ENCODE peak calls at places on chromosome 14, in ten cellular contexts. One of them, this sample, is unnamed.

GRCh38 chr14:35708072-35708471 is 101.0 kb downstream of the RALGAPA1 start:
- DNase-seq in endothelial cell: no peak
- DNase-seq in A549: no peak
- DNase-seq in fibroblast of the aortic adventitia: no peak
- DNase-seq in spleen: no peak
- DNase-seq in A673: no peak
- DNase-seq in breast epithelium: no peak
- DNase-seq in cardiac fibroblast: no peak
- DNase-seq in AG10803: no peak
- DNase-seq in OCI-LY7: no peak
- DNase-seq in this sample: no peak

GRCh38 chr14:30355431-30355913 is 203.5 kb upstream of the G2E3 start:
- DNase-seq in endothelial cell: no peak
- DNase-seq in A549: no peak
- DNase-seq in fibroblast of the aortic adventitia: no peak
- DNase-seq in spleen: no peak
- DNase-seq in A673: no peak
- DNase-seq in breast epithelium: no peak
- DNase-seq in cardiac fibroblast: peak; percentile 6
- DNase-seq in AG10803: no peak
- DNase-seq in OCI-LY7: no peak
- DNase-seq in this sample: peak; percentile 47

GRCh38 chr14:47596232-47596631 is 79.2 kb downstream of the MDGA2 start:
- DNase-seq in endothelial cell: no peak
- DNase-seq in A549: no peak
- DNase-seq in fibroblast of the aortic adventitia: no peak
- DNase-seq in spleen: no peak
- DNase-seq in A673: no peak
- DNase-seq in breast epithelium: no peak
- DNase-seq in cardiac fibroblast: no peak
- DNase-seq in AG10803: no peak
- DNase-seq in OCI-LY7: no peak
- DNase-seq in this sample: no peak

GRCh38 chr14:74408870-74409269 is 17.1 kb downstream of the SYNDIG1L start:
- DNase-seq in endothelial cell: no peak
- DNase-seq in A549: no peak
- DNase-seq in fibroblast of the aortic adventitia: no peak
- DNase-seq in spleen: no peak
- DNase-seq in A673: no peak
- DNase-seq in breast epithelium: no peak
- DNase-seq in cardiac fibroblast: no peak
- DNase-seq in AG10803: no peak
- DNase-seq in OCI-LY7: no peak
- DNase-seq in this sample: no peak

GRCh38 chr14:89304972-89305703 is 111.9 kb downstream of the FOXN3 start:
- DNase-seq in endothelial cell: no peak
- DNase-seq in A549: no peak
- DNase-seq in fibroblast of the aortic adventitia: peak; percentile 82
- DNase-seq in spleen: no peak
- DNase-seq in A673: peak; percentile 57
- DNase-seq in breast epithelium: no peak
- DNase-seq in cardiac fibroblast: peak; percentile 89
- DNase-seq in AG10803: peak; percentile 76
- DNase-seq in OCI-LY7: peak; percentile 58
- DNase-seq in this sample: peak; percentile 42

GRCh38 chr14:91387996-91388395 is 29.6 kb downstream of the CCDC88C start:
- DNase-seq in endothelial cell: no peak
- DNase-seq in A549: no peak
- DNase-seq in fibroblast of the aortic adventitia: no peak
- DNase-seq in spleen: no peak
- DNase-seq in A673: no peak
- DNase-seq in breast epithelium: no peak
- DNase-seq in cardiac fibroblast: no peak
- DNase-seq in AG10803: no peak
- DNase-seq in OCI-LY7: no peak
- DNase-seq in this sample: no peak

GRCh38 chr14:85853996-85854526 is 324.1 kb downstream of the FLRT2 start:
- DNase-seq in endothelial cell: no peak
- DNase-seq in A549: no peak
- DNase-seq in fibroblast of the aortic adventitia: no peak
- DNase-seq in spleen: no peak
- DNase-seq in A673: no peak
- DNase-seq in breast epithelium: no peak
- DNase-seq in cardiac fibroblast: no peak
- DNase-seq in AG10803: peak; percentile 16
- DNase-seq in OCI-LY7: no peak
- DNase-seq in this sample: no peak

GRCh38 chr14:64556526-64556925 is 6.8 kb downstream of the PPP1R36 start:
- DNase-seq in endothelial cell: no peak
- DNase-seq in A549: no peak
- DNase-seq in fibroblast of the aortic adventitia: peak; percentile 49
- DNase-seq in spleen: no peak
- DNase-seq in A673: peak; percentile 40
- DNase-seq in breast epithelium: no peak
- DNase-seq in cardiac fibroblast: peak; percentile 91
- DNase-seq in AG10803: peak; percentile 96
- DNase-seq in OCI-LY7: no peak
- DNase-seq in this sample: no peak

GRCh38 chr14:72476657-72477499 is 417.0 kb downstream of the DPF3 start:
- DNase-seq in endothelial cell: no peak
- DNase-seq in A549: no peak
- DNase-seq in fibroblast of the aortic adventitia: peak; percentile 15
- DNase-seq in spleen: no peak
- DNase-seq in A673: peak; percentile 80
- DNase-seq in breast epithelium: peak; percentile 62
- DNase-seq in cardiac fibroblast: peak; percentile 30
- DNase-seq in AG10803: peak; percentile 79
- DNase-seq in OCI-LY7: peak; percentile 2
- DNase-seq in this sample: peak; percentile 93

GRCh38 chr14:60544659-60545058 is 35.7 kb downstream of the SIX6 start:
- DNase-seq in endothelial cell: no peak
- DNase-seq in A549: no peak
- DNase-seq in fibroblast of the aortic adventitia: no peak
- DNase-seq in spleen: no peak
- DNase-seq in A673: no peak
- DNase-seq in breast epithelium: no peak
- DNase-seq in cardiac fibroblast: no peak
- DNase-seq in AG10803: no peak
- DNase-seq in OCI-LY7: no peak
- DNase-seq in this sample: peak; percentile 18

GRCh38 chr14:102323102-102323501 is 3.6 kb downstream of the ZNF839 start:
- DNase-seq in endothelial cell: peak; percentile 34
- DNase-seq in A549: peak; percentile 82
- DNase-seq in fibroblast of the aortic adventitia: peak; percentile 88
- DNase-seq in spleen: peak; percentile 68
- DNase-seq in A673: peak; percentile 86
- DNase-seq in breast epithelium: peak; percentile 72
- DNase-seq in cardiac fibroblast: peak; percentile 91
- DNase-seq in AG10803: peak; percentile 88
- DNase-seq in OCI-LY7: peak; percentile 65
- DNase-seq in this sample: peak; percentile 56

GRCh38 chr14:77607741-77608302 is 8.6 kb downstream of the SPTLC2 start:
- DNase-seq in endothelial cell: peak; percentile 45
- DNase-seq in A549: no peak
- DNase-seq in fibroblast of the aortic adventitia: no peak
- DNase-seq in spleen: no peak
- DNase-seq in A673: no peak
- DNase-seq in breast epithelium: no peak
- DNase-seq in cardiac fibroblast: no peak
- DNase-seq in AG10803: no peak
- DNase-seq in OCI-LY7: no peak
- DNase-seq in this sample: peak; percentile 46

DNA sequence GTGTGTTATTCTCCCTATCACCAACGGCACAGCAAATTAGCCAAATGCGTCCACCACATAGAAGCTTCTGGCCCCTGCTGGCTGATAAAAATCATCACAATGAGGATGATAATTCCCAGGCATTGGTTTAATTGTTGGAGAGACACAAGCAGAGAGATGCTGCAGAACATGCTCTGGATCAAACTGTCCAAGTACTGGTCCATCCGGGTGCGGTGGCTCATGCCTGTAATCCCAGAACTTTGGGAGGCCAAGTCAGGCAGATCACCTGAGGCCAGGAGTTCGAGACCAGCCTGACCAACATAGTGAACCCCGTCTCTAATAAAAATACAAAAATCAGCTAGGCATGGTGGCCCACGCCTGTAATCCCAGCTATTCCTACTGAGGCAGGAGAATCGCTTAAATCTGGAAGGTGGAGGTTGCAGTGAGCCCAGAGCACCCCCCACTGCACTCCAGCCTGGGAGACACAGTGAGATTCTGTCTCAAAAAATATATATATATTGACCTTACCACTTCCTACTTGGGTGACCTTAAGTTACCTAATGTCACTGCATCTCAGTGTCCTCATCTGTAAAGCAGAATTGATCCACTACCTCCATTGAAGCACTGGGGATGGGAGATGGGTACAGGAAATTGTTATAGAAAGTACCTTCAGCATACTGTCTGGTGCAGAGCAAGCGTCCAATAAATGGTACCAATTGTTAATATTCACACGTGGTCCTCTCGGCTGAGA is 83.7 kb upstream of the EGLN3 start:
- DNase-seq in endothelial cell: no peak
- DNase-seq in A549: no peak
- DNase-seq in fibroblast of the aortic adventitia: no peak
- DNase-seq in spleen: no peak
- DNase-seq in A673: no peak
- DNase-seq in breast epithelium: no peak
- DNase-seq in cardiac fibroblast: no peak
- DNase-seq in AG10803: no peak
- DNase-seq in OCI-LY7: no peak
- DNase-seq in this sample: no peak
- TF ChIP-seq CTCF in endothelial cell: no peak
- TF ChIP-seq CTCF in A549: no peak
- TF ChIP-seq CTCF in fibroblast of the aortic adventitia: no peak
- TF ChIP-seq CTCF in spleen: no peak
- TF ChIP-seq CTCF in A673: no peak
- TF ChIP-seq CTCF in breast epithelium: no peak
- TF ChIP-seq CTCF in cardiac fibroblast: no peak
- TF ChIP-seq CTCF in AG10803: no peak
- TF ChIP-seq CTCF in OCI-LY7: no peak
- TF ChIP-seq CTCF in this sample: no peak

GRCh38 chr14:101008631-101009336 is 105.3 kb upstream of the RTL1 start:
- DNase-seq in endothelial cell: no peak
- DNase-seq in A549: no peak
- DNase-seq in fibroblast of the aortic adventitia: no peak
- DNase-seq in spleen: peak; percentile 43
- DNase-seq in A673: no peak
- DNase-seq in breast epithelium: no peak
- DNase-seq in cardiac fibroblast: no peak
- DNase-seq in AG10803: peak; percentile 92
- DNase-seq in OCI-LY7: no peak
- DNase-seq in this sample: no peak

GRCh38 chr14:101010293-101010692 is 106.8 kb upstream of the RTL1 start:
- DNase-seq in endothelial cell: no peak
- DNase-seq in A549: no peak
- DNase-seq in fibroblast of the aortic adventitia: no peak
- DNase-seq in spleen: peak; percentile 39
- DNase-seq in A673: no peak
- DNase-seq in breast epithelium: no peak
- DNase-seq in cardiac fibroblast: no peak
- DNase-seq in AG10803: no peak
- DNase-seq in OCI-LY7: no peak
- DNase-seq in this sample: no peak

GRCh38 chr14:101009531-101009930 is 106.0 kb upstream of the RTL1 start:
- DNase-seq in endothelial cell: no peak
- DNase-seq in A549: no peak
- DNase-seq in fibroblast of the aortic adventitia: no peak
- DNase-seq in spleen: peak; percentile 54
- DNase-seq in A673: no peak
- DNase-seq in breast epithelium: no peak
- DNase-seq in cardiac fibroblast: no peak
- DNase-seq in AG10803: no peak
- DNase-seq in OCI-LY7: no peak
- DNase-seq in this sample: no peak

GRCh38 chr14:101008196-101008595 is 104.7 kb upstream of the RTL1 start:
- DNase-seq in endothelial cell: no peak
- DNase-seq in A549: no peak
- DNase-seq in fibroblast of the aortic adventitia: no peak
- DNase-seq in spleen: peak; percentile 58
- DNase-seq in A673: no peak
- DNase-seq in breast epithelium: no peak
- DNase-seq in cardiac fibroblast: no peak
- DNase-seq in AG10803: no peak
- DNase-seq in OCI-LY7: no peak
- DNase-seq in this sample: no peak

GRCh38 chr14:101010835-101011234 is 107.3 kb upstream of the RTL1 start:
- DNase-seq in endothelial cell: no peak
- DNase-seq in A549: no peak
- DNase-seq in fibroblast of the aortic adventitia: no peak
- DNase-seq in spleen: no peak
- DNase-seq in A673: no peak
- DNase-seq in breast epithelium: no peak
- DNase-seq in cardiac fibroblast: no peak
- DNase-seq in AG10803: no peak
- DNase-seq in OCI-LY7: no peak
- DNase-seq in this sample: no peak
- TF ChIP-seq CTCF in endothelial cell: no peak
- TF ChIP-seq CTCF in A549: no peak
- TF ChIP-seq CTCF in fibroblast of the aortic adventitia: no peak
- TF ChIP-seq CTCF in spleen: no peak
- TF ChIP-seq CTCF in A673: no peak
- TF ChIP-seq CTCF in breast epithelium: no peak
- TF ChIP-seq CTCF in cardiac fibroblast: no peak
- TF ChIP-seq CTCF in AG10803: no peak
- TF ChIP-seq CTCF in OCI-LY7: no peak
- TF ChIP-seq CTCF in this sample: no peak

GRCh38 chr14:79093542-79093941 is 923.4 kb downstream of the NRXN3 start:
- DNase-seq in endothelial cell: no peak
- DNase-seq in A549: no peak
- DNase-seq in fibroblast of the aortic adventitia: no peak
- DNase-seq in spleen: no peak
- DNase-seq in A673: no peak
- DNase-seq in breast epithelium: no peak
- DNase-seq in cardiac fibroblast: no peak
- DNase-seq in AG10803: no peak
- DNase-seq in OCI-LY7: no peak
- DNase-seq in this sample: no peak

GRCh38 chr14:79090781-79091180 is 920.6 kb downstream of the NRXN3 start:
- DNase-seq in endothelial cell: no peak
- DNase-seq in A549: no peak
- DNase-seq in fibroblast of the aortic adventitia: no peak
- DNase-seq in spleen: no peak
- DNase-seq in A673: no peak
- DNase-seq in breast epithelium: no peak
- DNase-seq in cardiac fibroblast: no peak
- DNase-seq in AG10803: no peak
- DNase-seq in OCI-LY7: no peak
- DNase-seq in this sample: no peak

GRCh38 chr14:79091381-79091963 is 921.3 kb downstream of the NRXN3 start:
- DNase-seq in endothelial cell: no peak
- DNase-seq in A549: no peak
- DNase-seq in fibroblast of the aortic adventitia: no peak
- DNase-seq in spleen: no peak
- DNase-seq in A673: no peak
- DNase-seq in breast epithelium: no peak
- DNase-seq in cardiac fibroblast: no peak
- DNase-seq in AG10803: no peak
- DNase-seq in OCI-LY7: no peak
- DNase-seq in this sample: no peak
- TF ChIP-seq CTCF in endothelial cell: no peak
- TF ChIP-seq CTCF in A549: no peak
- TF ChIP-seq CTCF in fibroblast of the aortic adventitia: no peak
- TF ChIP-seq CTCF in spleen: no peak
- TF ChIP-seq CTCF in A673: no peak
- TF ChIP-seq CTCF in breast epithelium: no peak
- TF ChIP-seq CTCF in cardiac fibroblast: no peak
- TF ChIP-seq CTCF in AG10803: no peak
- TF ChIP-seq CTCF in OCI-LY7: no peak
- TF ChIP-seq CTCF in this sample: no peak

GRCh38 chr14:34212172-34212571 is 249.9 kb downstream of the SPTSSA start:
- DNase-seq in endothelial cell: no peak
- DNase-seq in A549: no peak
- DNase-seq in fibroblast of the aortic adventitia: no peak
- DNase-seq in spleen: no peak
- DNase-seq in A673: no peak
- DNase-seq in breast epithelium: no peak
- DNase-seq in cardiac fibroblast: no peak
- DNase-seq in AG10803: no peak
- DNase-seq in OCI-LY7: no peak
- DNase-seq in this sample: no peak
- TF ChIP-seq CTCF in endothelial cell: no peak
- TF ChIP-seq CTCF in A549: no peak
- TF ChIP-seq CTCF in fibroblast of the aortic adventitia: no peak
- TF ChIP-seq CTCF in spleen: no peak
- TF ChIP-seq CTCF in A673: no peak
- TF ChIP-seq CTCF in breast epithelium: no peak
- TF ChIP-seq CTCF in cardiac fibroblast: no peak
- TF ChIP-seq CTCF in AG10803: no peak
- TF ChIP-seq CTCF in OCI-LY7: no peak
- TF ChIP-seq CTCF in this sample: no peak

This sample was measured in activated CD8-positive, alpha-beta T cell treated with anti-CD3 and anti-CD28 coated beads for 36 hours.